ENCODE peak calls at places on chromosomes 2 and 18, in eight cellular contexts. L, I, M, J, X, O, Q and N are unnamed samples.

GRCh38 chr2:68345129-68345875 is 19.8 kb upstream of the PLEK start:
- DNase-seq in I (no peak), J (no peak), M (no peak), L (no peak), O (no peak), Q (no peak), X (no peak), N (no peak)

GRCh38 chr18:13464432-13465125 is 246.0 kb downstream of the LDLRAD4 start:
- DNase-seq in I (peak; percentile 78), X (no peak), O (peak; percentile 82), Q (peak; percentile 59), L (no peak), J (peak; percentile 86), M (peak; percentile 95), N (peak; percentile 66)

GRCh38 chr2:207066784-207067460 is 98.8 kb downstream of the KLF7 start:
- DNase-seq in M (no peak), J (no peak), L (no peak), Q (no peak), X (no peak), O (no peak), I (no peak), N (peak; percentile 72)

GRCh38 chr18:79589601-79590091 is 90.0 kb upstream of the CTDP1 start:
- DNase-seq in I (no peak), J (no peak), M (no peak), Q (no peak), X (no peak), L (peak; percentile 44), O (no peak), N (no peak)

GRCh38 chr2:215619989-215620388 is 184.1 kb upstream of the FN1 start:
- DNase-seq in L (no peak), Q (no peak), X (no peak), O (no peak), J (peak; percentile 86), I (no peak), M (no peak), N (no peak)

GRCh38 chr18:63311481-63312409 is 7.8 kb downstream of the BCL2 start:
- DNase-seq in I (no peak), J (peak; percentile 31), M (no peak), X (no peak), L (no peak), Q (no peak), O (no peak), N (no peak)

GRCh38 chr18:48693625-48694262 is 154.9 kb downstream of the CTIF start:
- DNase-seq in I (no peak), L (peak; percentile 13), Q (no peak), J (peak; percentile 75), O (no peak), X (no peak), M (peak; percentile 38), N (no peak)

GRCh38 chr2:164792316-164793127 is 49.1 kb downstream of the COBLL1 start:
- DNase-seq in L (no peak), O (no peak), X (no peak), I (no peak), Q (no peak), M (no peak), J (no peak), N (no peak)

GRCh38 chr2:190723397-190724090 is 74.7 kb downstream of the NAB1 start:
- DNase-seq in J (no peak), O (peak; percentile 27), L (no peak), I (no peak), Q (no peak), M (peak; percentile 76), X (no peak), N (no peak)

GRCh38 chr18:6565336-6566081 is 150.8 kb upstream of the L3MBTL4 start:
- DNase-seq in X (no peak), I (no peak), J (no peak), M (no peak), Q (no peak), O (no peak), L (no peak), N (no peak)

GRCh38 chr2:118738524-118739308 is 108.7 kb downstream of the EN1 start:
- DNase-seq in M (peak; percentile 95), X (no peak), Q (no peak), O (no peak), L (no peak), J (no peak), I (no peak), N (peak; percentile 14)

GRCh38 chr2:238082151-238082550 is 18.0 kb upstream of the ESPNL start:
- DNase-seq in O (no peak), I (no peak), M (no peak), J (no peak), Q (no peak), X (no peak), L (no peak), N (no peak)

GRCh38 chr2:120204945-120205670 is 18.1 kb downstream of the TMEM185B start:
- DNase-seq in M (no peak), L (no peak), I (no peak), X (no peak), O (no peak), J (no peak), Q (no peak), N (no peak)

GRCh38 chr2:121095257-121096080 is 189.5 kb downstream of the TFCP2L1 start:
- DNase-seq in Q (no peak), X (peak; percentile 79), O (peak; percentile 52), L (peak; percentile 79), J (peak; percentile 12), I (peak; percentile 12), M (peak; percentile 58), N (peak; percentile 52)

GRCh38 chr2:8740136-8740535 is 58.3 kb downstream of the ID2 start:
- DNase-seq in X (no peak), O (no peak), Q (no peak), M (no peak), J (no peak), L (no peak), I (no peak), N (no peak)

GRCh38 chr2:30276455-30276911 is 45.1 kb downstream of the LBH start:
- DNase-seq in Q (no peak), J (no peak), X (no peak), L (no peak), O (peak; percentile 42), M (no peak), I (no peak), N (no peak)